ENCODE peak calls at places on chromosome 18, in seven cellular contexts. V is H9, H is IMR-90, O is mesendoderm, E is mesenchymal stem cell, Z is trophoblast cell, G is H1. R is an unnamed sample.
A peak's percentile ranks its signal among the peaks of the same experiment; 100 is the strongest.

GRCh38 chr18:22856870-22857269 is 76.3 kb upstream of the RBBP8 start:
- DNase-seq in V (peak; percentile 52), H (no peak), O (peak; percentile 87), E (no peak), Z (no peak), G (no peak), R (no peak)

GRCh38 chr18:54210463-54210862 is 14.0 kb downstream of the MBD2 start:
- DNase-seq in V (no peak), H (no peak), O (no peak), E (no peak), Z (no peak), G (no peak), R (no peak)

GRCh38 chr18:79484661-79485621 is 89.2 kb downstream of the NFATC1 start:
- DNase-seq in V (no peak), H (peak; percentile 98), O (no peak), E (peak; percentile 94), Z (peak; percentile 95), G (no peak), R (peak; percentile 24)

GRCh38 chr18:76384861-76385680 is 110.0 kb downstream of the ZNF516 start:
- DNase-seq in V (no peak), H (no peak), O (no peak), E (no peak), Z (no peak), G (no peak), R (no peak)

GRCh38 chr18:61001138-61001537 is 332.1 kb upstream of the CDH20 start:
- DNase-seq in V (no peak), H (no peak), O (no peak), E (no peak), Z (peak; percentile 49), G (no peak), R (no peak)

GRCh38 chr18:44246001-44246400 is 434.7 kb upstream of the SETBP1 start:
- DNase-seq in V (no peak), H (no peak), O (peak; percentile 15), E (peak; percentile 4), Z (no peak), G (no peak), R (no peak)

GRCh38 chr18:78573773-78574172 is 405.8 kb upstream of the SALL3 start:
- DNase-seq in V (no peak), H (no peak), O (no peak), E (no peak), Z (no peak), G (no peak), R (no peak)

GRCh38 chr18:74861154-74861553 is 263.5 kb downstream of the ZNF407 start:
- DNase-seq in V (no peak), H (peak; percentile 78), O (peak; percentile 50), E (peak; percentile 68), Z (peak; percentile 95), G (no peak), R (no peak)

GRCh38 chr18:78925193-78925540 is 54.5 kb upstream of the SALL3 start:
- DNase-seq in V (no peak), H (no peak), O (no peak), E (no peak), Z (no peak), G (no peak), R (no peak)

GRCh38 chr18:75041586-75041985 is 167.4 kb downstream of the PTGR3 start:
- DNase-seq in V (no peak), H (peak; percentile 50), O (no peak), E (peak; percentile 12), Z (peak; percentile 7), G (no peak), R (no peak)

GRCh38 chr18:43634994-43635393 is 357.7 kb upstream of the SYT4 start:
- DNase-seq in V (no peak), H (no peak), O (peak; percentile 92), E (no peak), Z (no peak), G (no peak), R (no peak)

GRCh38 chr18:3088444-3088843 is 75.5 kb upstream of the LPIN2 start:
- DNase-seq in V (no peak), H (no peak), O (no peak), E (no peak), Z (peak; percentile 67), G (no peak), R (no peak)

GRCh38 chr18:53660306-53660705 is 564.2 kb downstream of the MBD2 start:
- DNase-seq in V (no peak), H (no peak), O (no peak), E (no peak), Z (peak; percentile 54), G (no peak), R (no peak)

GRCh38 chr18:6055711-6056110 is 160.4 kb upstream of the TMEM200C start:
- DNase-seq in V (no peak), H (peak; percentile 96), O (no peak), E (peak; percentile 74), Z (no peak), G (no peak), R (no peak)

GRCh38 chr18:22318745-22319407 is 98.8 kb downstream of the CTAGE1 start:
- DNase-seq in V (no peak), H (peak; percentile 60), O (no peak), E (peak; percentile 64), Z (no peak), G (no peak), R (no peak)

DNA sequence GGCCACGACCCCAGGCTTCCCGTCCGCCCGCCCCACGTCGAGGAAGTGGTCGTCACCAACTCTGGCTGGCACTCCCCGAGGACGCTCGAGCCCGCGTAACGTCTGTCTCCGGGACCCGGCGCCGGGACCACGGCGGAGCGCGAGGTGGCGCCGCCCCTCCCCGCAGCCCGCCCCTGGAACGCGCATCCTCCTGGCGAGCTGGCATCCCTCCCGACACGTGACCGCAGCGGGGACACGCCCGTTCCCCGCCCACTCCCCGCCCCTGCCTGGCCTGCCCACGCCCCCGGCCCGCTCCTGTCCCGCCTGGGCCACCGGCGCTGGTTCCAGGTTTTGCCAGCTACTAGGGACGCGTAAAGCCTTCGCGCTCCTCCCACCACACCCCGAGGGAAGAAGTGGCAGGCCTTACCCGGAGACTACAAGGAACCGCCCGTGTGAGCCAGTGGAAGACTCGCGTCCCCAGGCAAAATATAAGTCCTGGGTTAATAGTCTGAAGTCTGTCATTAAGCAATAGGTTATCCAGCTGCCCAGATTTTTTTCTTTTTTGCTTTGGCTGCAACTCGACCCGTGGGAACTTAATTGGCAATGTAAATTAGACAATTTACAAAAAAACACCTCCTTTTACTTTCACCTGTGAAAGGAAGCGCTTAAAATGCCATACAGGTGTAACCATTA is at the start of gene OSBPL1A:
- DNase-seq in V (peak; percentile 98), H (peak; percentile 85), O (peak; percentile 99), E (peak; percentile 94), Z (peak; percentile 98), G (peak; percentile 89), R (peak; percentile 95)
- H3K4me2 ChIP-seq in V (peak within 1 kb of the TSS; percentile 79), H (peak within 1 kb of the TSS; percentile 86), O (peak within 1 kb of the TSS; percentile 89), E (peak within 1 kb of the TSS; percentile 85), Z (peak within 1 kb of the TSS; percentile 71), G (peak within 1 kb of the TSS; percentile 91), R (peak within 1 kb of the TSS; percentile 70)

GRCh38 chr18:57267368-57267767 is 85.0 kb upstream of the ST8SIA3 start:
- DNase-seq in V (no peak), H (no peak), O (no peak), E (no peak), Z (no peak), G (no peak), R (no peak)

GRCh38 chr18:57273194-57273593 is 79.2 kb upstream of the ST8SIA3 start:
- DNase-seq in V (no peak), H (no peak), O (no peak), E (no peak), Z (no peak), G (no peak), R (no peak)

GRCh38 chr18:57275111-57275510 is 77.2 kb upstream of the ST8SIA3 start:
- DNase-seq in V (no peak), H (no peak), O (no peak), E (no peak), Z (no peak), G (no peak), R (no peak)

DNA sequence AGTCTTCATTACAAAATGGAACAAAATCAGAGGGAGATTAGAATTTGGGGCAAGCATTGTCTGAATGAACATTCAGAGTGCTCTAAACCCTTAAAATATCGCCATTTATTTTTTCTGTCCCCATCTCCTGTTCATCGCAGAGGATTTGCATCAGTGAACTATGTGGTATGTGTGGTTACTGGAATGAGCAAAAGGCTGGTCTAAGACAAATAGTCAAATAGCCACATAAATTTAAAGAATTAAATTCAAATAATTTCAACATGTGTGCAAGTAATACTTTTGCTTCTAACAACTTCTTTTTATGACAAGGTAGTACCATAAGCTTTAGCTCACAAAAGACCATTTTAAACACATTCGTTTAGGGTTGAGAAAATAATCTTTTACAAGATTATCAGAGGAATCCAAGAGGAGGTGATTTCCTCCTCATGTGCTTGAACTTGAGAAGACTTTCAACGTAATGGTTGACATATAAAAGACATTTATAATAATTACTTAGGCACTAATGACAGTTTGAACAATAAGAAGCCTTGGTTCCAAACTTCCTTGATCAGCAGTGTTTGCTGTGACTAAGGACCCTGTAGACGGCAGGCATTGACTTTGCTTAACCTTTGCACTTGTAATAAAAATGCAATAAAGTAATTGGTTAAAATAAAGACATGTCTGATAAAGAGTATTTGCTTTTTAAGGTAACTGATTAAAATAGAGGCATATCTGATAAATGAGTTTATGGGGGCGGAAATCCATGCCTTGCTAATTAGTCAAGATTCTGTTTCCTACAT is 82.4 kb upstream of the ST8SIA3 start:
- DNase-seq in V (no peak), H (no peak), O (no peak), E (no peak), Z (no peak), G (no peak), R (no peak)
- H2BK5ac ChIP-seq in V (no peak overlapping the region), H (no peak overlapping the region), O (no peak overlapping the region), E (peak overlapping the region; percentile 75), Z (no peak overlapping the region), G (no peak overlapping the region), R (no peak overlapping the region)

GRCh38 chr18:62585274-62586147 is 62.7 kb downstream of the ZCCHC2 start:
- DNase-seq in V (no peak), H (no peak), O (no peak), E (no peak), Z (no peak), G (peak; percentile 41), R (no peak)

GRCh38 chr18:62586781-62587487 is 64.1 kb downstream of the ZCCHC2 start:
- DNase-seq in V (no peak), H (no peak), O (no peak), E (no peak), Z (peak; percentile 27), G (peak; percentile 49), R (no peak)

GRCh38 chr18:62586148-62586774 is 63.4 kb downstream of the ZCCHC2 start:
- DNase-seq in V (peak; percentile 72), H (peak; percentile 69), O (peak; percentile 71), E (peak; percentile 69), Z (peak; percentile 71), G (peak; percentile 89), R (peak; percentile 62)

GRCh38 chr18:62588217-62588616 is 65.4 kb downstream of the ZCCHC2 start:
- DNase-seq in V (no peak), H (no peak), O (no peak), E (no peak), Z (no peak), G (peak; percentile 40), R (no peak)

DNA sequence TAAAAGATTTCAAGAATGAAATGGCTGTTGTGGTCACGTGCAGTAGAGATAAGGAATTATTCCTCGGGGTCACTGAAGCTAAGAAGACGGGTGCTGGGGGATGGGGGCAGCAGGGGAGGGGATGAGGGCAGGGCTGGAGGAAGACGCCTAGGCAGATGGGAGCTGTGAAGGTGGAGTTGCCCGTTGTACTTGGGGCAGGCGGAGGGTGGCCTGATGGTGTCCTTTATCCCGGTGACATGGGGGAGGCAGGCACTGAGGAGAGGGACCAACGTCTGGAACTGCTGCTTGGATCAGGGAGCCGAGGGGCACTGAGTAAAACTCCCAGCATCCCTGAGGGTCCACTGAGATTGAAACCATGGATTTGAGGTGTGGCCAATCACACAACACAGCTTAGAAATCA is 64.9 kb downstream of the ZCCHC2 start:
- DNase-seq in V (no peak), H (no peak), O (no peak), E (no peak), Z (no peak), G (peak; percentile 35), R (no peak)
- H3K4me2 ChIP-seq in V (no peak overlapping the region), H (no peak overlapping the region), O (no peak overlapping the region), E (no peak overlapping the region), Z (no peak overlapping the region), G (no peak overlapping the region), R (no peak overlapping the region)

GRCh38 chr18:35582310-35582682 is 756 bp downstream of the GALNT1 start:
- DNase-seq in V (no peak), H (no peak), O (no peak), E (peak; percentile 22), Z (peak; percentile 8), G (no peak), R (no peak)
- H2BK5ac ChIP-seq in V (no peak overlapping the region), H (no peak overlapping the region), O (no peak overlapping the region), E (no peak overlapping the region), Z (peak overlapping the region; percentile 23), G (no peak overlapping the region), R (no peak overlapping the region)

R was measured in neuronal stem cell.